ENCODE peak calls at places on chromosomes 16 and 17, in five cellular contexts. X, V, F, K and W are unnamed samples.

GRCh38 chr17:45138911-45139532 is 3.5 kb downstream of the ACBD4 start:
- DNase-seq in X (no peak), V (no peak), F (no peak), K (no peak), W (no peak)

GRCh38 chr17:39800540-39800939 is 62.8 kb downstream of the GRB7 start:
- DNase-seq in X (no peak), V (peak; percentile 17), F (no peak), K (no peak), W (no peak)

GRCh38 chr17:61511480-61512182 is 59.4 kb downstream of the TBX4 start:
- DNase-seq in X (no peak), V (no peak), F (no peak), K (no peak), W (no peak)

GRCh38 chr16:85448557-85449194 is 164.4 kb upstream of the GSE1 start:
- DNase-seq in X (no peak), V (peak; percentile 71), F (no peak), K (peak; percentile 86), W (no peak)

GRCh38 chr17:34616148-34616547 is 36.8 kb downstream of the TMEM132E start:
- DNase-seq in X (no peak), V (no peak), F (no peak), K (peak; percentile 66), W (no peak)

GRCh38 chr16:2829501-2830354 is at the start of gene ZG16B:
- DNase-seq in X (no peak), V (peak; percentile 65), F (no peak), K (peak; percentile 64), W (peak; percentile 56)

GRCh38 chr17:66466933-66467367 is 164.5 kb downstream of the PRKCA start:
- DNase-seq in X (peak; percentile 22), V (peak; percentile 22), F (no peak), K (no peak), W (no peak)

GRCh38 chr17:44348234-44348987 is 3.3 kb downstream of the GRN start:
- DNase-seq in X (no peak), V (peak; percentile 48), F (peak; percentile 28), K (no peak), W (no peak)

GRCh38 chr17:47192549-47192948 is 3.5 kb upstream of the CDC27 start:
- DNase-seq in X (no peak), V (no peak), F (no peak), K (no peak), W (no peak)

GRCh38 chr17:48636177-48637018 is 10.2 kb upstream of the HOXB9 start:
- DNase-seq in X (no peak), V (peak; percentile 89), F (no peak), K (peak; percentile 91), W (peak; percentile 79)

GRCh38 chr17:9110501-9110900 is 89.2 kb downstream of the NTN1 start:
- DNase-seq in X (no peak), V (no peak), F (no peak), K (no peak), W (no peak)

GRCh38 chr16:66422366-66422765 is 4.7 kb upstream of the BEAN1 start:
- DNase-seq in X (no peak), V (no peak), F (no peak), K (no peak), W (peak; percentile 49)

GRCh38 chr17:56297142-56297541 is 143.9 kb downstream of the ANKFN1 start:
- DNase-seq in X (no peak), V (no peak), F (no peak), K (no peak), W (no peak)

GRCh38 chr17:35341465-35341992 is 31.9 kb downstream of the SLFN11 start:
- DNase-seq in X (no peak), V (no peak), F (no peak), K (no peak), W (no peak)

GRCh38 chr17:7593296-7593695 is 3.4 kb upstream of the SOX15 start:
- DNase-seq in X (no peak), V (no peak), F (no peak), K (no peak), W (no peak)

GRCh38 chr17:14910916-14911315 is 354.2 kb downstream of the PMP22 start:
- DNase-seq in X (no peak), V (no peak), F (no peak), K (no peak), W (no peak)

GRCh38 chr17:80724723-80725388 is 180.2 kb downstream of the RPTOR start:
- DNase-seq in X (peak; percentile 49), V (no peak), F (no peak), K (peak; percentile 68), W (no peak)

GRCh38 chr16:79519448-79519847 is 81.1 kb downstream of the MAF start:
- DNase-seq in X (no peak), V (peak; percentile 30), F (no peak), K (peak; percentile 73), W (no peak)

GRCh38 chr16:20610192-20610891 is 34.2 kb upstream of the ACSM2B start:
- DNase-seq in X (no peak), V (no peak), F (no peak), K (no peak), W (no peak)

GRCh38 chr16:495127-495748 is 32.3 kb upstream of the CAPN15 start:
- DNase-seq in X (no peak), V (peak; percentile 36), F (peak; percentile 14), K (peak; percentile 69), W (no peak)

GRCh38 chr17:67490471-67490870 is 113.4 kb downstream of the PITPNC1 start:
- DNase-seq in X (no peak), V (no peak), F (no peak), K (no peak), W (no peak)

GRCh38 chr17:61551255-61551742 is 39.7 kb downstream of the NACA2 start:
- DNase-seq in X (no peak), V (no peak), F (no peak), K (peak; percentile 75), W (no peak)

GRCh38 chr17:30240177-30240576 is 4.7 kb upstream of the SLC6A4 start:
- DNase-seq in X (no peak), V (no peak), F (no peak), K (no peak), W (no peak)

GRCh38 chr16:64866026-64866425 is 255.8 kb downstream of the CDH11 start:
- DNase-seq in X (no peak), V (no peak), F (no peak), K (no peak), W (no peak)

GRCh38 chr17:19389386-19389785 is 2.4 kb upstream of the MFAP4 start:
- DNase-seq in X (no peak), V (peak; percentile 4), F (no peak), K (no peak), W (no peak)

GRCh38 chr17:18038149-18038850 is 668 bp downstream of the ATPAF2 start:
- DNase-seq in X (no peak), V (no peak), F (no peak), K (no peak), W (no peak)

GRCh38 chr17:82346342-82347300 is 12.4 kb upstream of the TEX19 start:
- DNase-seq in X (no peak), V (no peak), F (no peak), K (no peak), W (no peak)
- TF ChIP-seq EP300 in X (no peak), V (no peak), F (no peak), K (no peak), W (no peak)

DNA sequence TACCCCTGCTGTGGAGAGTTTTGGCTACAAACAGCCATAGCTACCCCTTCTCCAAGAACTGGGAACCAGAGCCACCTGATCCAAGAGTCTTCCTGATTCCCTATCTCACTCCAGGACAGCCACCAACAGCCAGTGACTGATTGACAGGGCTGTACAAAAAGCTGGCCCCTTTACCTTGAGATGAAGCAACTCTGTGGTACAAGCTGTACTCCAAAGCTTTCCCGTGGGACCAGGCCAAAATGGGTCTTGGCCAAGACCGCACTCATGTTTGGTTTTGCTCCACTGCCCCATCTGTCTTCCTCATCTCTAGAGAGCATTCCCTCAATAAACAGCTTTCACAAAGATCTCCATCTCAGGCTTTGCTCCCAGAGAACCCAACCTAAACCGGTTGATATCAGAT is 43.6 kb downstream of the RNF157 start:
- DNase-seq in X (peak; percentile 37), V (peak; percentile 33), F (peak; percentile 81), K (no peak), W (peak; percentile 83)
- TF ChIP-seq EP300 in X (no peak), V (no peak), F (peak; percentile 84), K (no peak), W (no peak)

GRCh38 chr16:23635958-23636357 is 5.2 kb downstream of the PALB2 start:
- DNase-seq in X (no peak), V (no peak), F (no peak), K (no peak), W (no peak)

GRCh38 chr16:23642246-23642774 is 1.0 kb downstream of the DCTN5 start:
- DNase-seq in X (no peak), V (no peak), F (no peak), K (no peak), W (no peak)

GRCh38 chr16:23640669-23640958 is 496 bp downstream of the PALB2 start:
- DNase-seq in X (no peak), V (no peak), F (no peak), K (peak; percentile 41), W (no peak)

DNA sequence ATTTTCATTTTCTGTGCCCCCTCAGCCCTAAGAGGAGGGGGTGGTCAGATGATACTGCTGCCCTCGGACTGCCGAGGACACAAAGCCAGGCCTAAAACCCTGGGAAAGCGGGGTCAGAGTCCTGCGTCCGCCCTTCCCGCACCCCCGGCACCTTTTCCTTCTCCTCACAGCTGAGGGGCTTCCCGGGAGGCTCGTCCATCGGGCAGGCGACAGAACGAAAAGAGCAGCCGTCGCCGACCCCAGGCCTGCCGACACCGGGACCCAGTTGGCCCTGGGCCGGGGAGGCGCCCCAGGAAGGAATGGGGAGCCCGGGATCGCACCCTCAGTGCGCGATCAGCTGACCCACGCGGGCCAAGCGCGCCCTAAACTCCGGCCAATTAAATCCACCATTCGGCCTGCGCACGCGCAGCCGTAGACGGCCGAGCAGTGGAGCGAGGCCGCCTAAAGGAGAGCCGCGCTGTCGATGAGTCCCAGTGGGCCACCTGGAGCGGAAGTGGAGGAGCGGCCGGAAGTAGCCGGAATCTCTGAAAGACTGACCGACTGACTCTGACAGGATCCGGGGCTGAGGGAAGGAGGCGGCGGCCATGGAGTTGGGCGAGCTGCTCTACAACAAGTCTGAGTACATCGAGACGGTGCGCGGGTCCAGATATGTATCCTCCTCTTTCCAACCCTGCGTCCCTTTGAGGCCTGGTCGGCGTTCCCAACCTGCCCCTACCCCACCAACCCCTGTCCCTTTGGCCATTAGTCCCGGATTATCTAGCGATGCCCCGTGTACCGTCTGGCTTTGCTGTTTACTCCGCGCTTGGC is at the start of the genes DCTN5 and PALB2:
- DNase-seq in X (peak; percentile 84), V (peak; percentile 94), F (peak; percentile 88), K (peak; percentile 95), W (peak; percentile 95)
- TF ChIP-seq EP300 in X (no peak), V (no peak), F (peak; percentile 90), K (no peak), W (no peak)

DNA sequence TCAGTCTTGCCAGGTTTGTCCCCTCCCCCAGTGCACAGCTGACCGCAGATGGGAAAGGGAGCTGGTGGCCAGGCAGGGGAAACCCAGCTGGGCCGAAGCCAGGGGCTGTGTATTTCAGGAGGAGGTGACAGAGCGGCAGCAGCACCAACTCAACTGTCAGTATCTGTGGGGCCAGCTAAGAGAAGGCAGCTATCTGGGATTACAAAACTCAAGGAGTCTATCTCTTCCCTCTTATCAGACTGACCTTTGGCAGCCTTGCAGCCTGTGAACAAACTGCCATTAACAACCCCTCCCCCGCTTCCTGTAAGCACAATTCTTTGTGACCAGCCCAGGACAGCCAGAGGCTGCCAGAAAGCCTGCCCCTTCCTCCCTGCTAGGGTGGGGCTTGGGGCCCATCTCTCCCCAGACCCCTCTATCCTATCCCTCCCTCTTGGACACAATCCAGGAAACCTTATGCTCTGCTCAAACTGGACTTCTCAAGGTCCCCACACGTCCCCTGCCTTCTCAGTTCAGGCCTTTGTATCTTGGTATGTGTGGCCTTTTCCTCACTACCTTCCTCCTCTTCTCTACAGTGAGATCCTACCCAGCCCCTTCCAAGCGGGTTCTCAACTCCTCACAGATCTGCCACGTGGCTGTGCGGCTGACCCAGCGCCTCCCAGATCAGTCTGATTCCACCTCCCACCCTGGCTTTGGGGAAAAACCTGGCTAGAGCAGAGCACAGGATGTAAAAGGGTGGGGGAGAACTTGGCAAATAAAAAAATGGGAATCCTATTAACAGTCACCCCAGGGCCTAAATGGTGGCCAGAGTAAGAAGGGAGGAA is 10.5 kb downstream of the ST3GAL2 start:
- DNase-seq in X (peak; percentile 96), V (peak; percentile 92), F (peak; percentile 65), K (peak; percentile 85), W (peak; percentile 83)
- TF ChIP-seq EP300 in X (no peak), V (peak; percentile 39), F (peak; percentile 49), K (peak; percentile 61), W (no peak)